ENCODE peak calls at places on chromosome X, in five cellular contexts. X, C, M, K and A are unnamed samples.

GRCh38 chrX:84175943-84176342 is 12.1 kb downstream of the RPS6KA6 start:
- DNase-seq in X (no peak), K (no peak), C (no peak), M (no peak), A (no peak)

GRCh38 chrX:334331-334891 is 15.8 kb upstream of the GTPBP6 start:
- DNase-seq in K (no peak), X (peak; percentile 43), M (no peak), C (no peak), A (no peak)

GRCh38 chrX:76029385-76029784 is 143.5 kb upstream of the PBDC1 start:
- DNase-seq in X (no peak), C (no peak), M (no peak), K (no peak), A (no peak)

GRCh38 chrX:131828482-131828881 is 194.6 kb upstream of the STK26 start:
- DNase-seq in K (no peak), X (no peak), C (no peak), M (no peak), A (no peak)

GRCh38 chrX:40806511-40807220 is 71.3 kb upstream of the MED14 start:
- DNase-seq in M (no peak), X (no peak), C (no peak), K (no peak), A (no peak)

GRCh38 chrX:10074241-10074941 is 82.4 kb upstream of the CLCN4 start:
- DNase-seq in C (no peak), M (no peak), X (no peak), K (no peak), A (no peak)

GRCh38 chrX:88425739-88426138 is 321.3 kb upstream of the CPXCR1 start:
- DNase-seq in M (no peak), K (no peak), X (no peak), C (no peak), A (no peak)

GRCh38 chrX:103376118-103376978 is at the start of gene BEX3:
- DNase-seq in X (peak; percentile 69), M (no peak), C (peak; percentile 58), K (peak; percentile 41), A (peak; percentile 1)

GRCh38 chrX:23616361-23616760 is 50.9 kb upstream of the PRDX4 start:
- DNase-seq in M (no peak), C (no peak), X (no peak), K (no peak), A (no peak)

GRCh38 chrX:1451251-1451675 is 1.4 kb downstream of the ASMTL start:
- DNase-seq in K (no peak), C (peak; percentile 38), M (no peak), X (no peak), A (no peak)
- H3K4me3 ChIP-seq in K (no peak overlapping the region), C (no peak overlapping the region), M (no peak overlapping the region), X (no peak overlapping the region), A (no peak overlapping the region)

DNA sequence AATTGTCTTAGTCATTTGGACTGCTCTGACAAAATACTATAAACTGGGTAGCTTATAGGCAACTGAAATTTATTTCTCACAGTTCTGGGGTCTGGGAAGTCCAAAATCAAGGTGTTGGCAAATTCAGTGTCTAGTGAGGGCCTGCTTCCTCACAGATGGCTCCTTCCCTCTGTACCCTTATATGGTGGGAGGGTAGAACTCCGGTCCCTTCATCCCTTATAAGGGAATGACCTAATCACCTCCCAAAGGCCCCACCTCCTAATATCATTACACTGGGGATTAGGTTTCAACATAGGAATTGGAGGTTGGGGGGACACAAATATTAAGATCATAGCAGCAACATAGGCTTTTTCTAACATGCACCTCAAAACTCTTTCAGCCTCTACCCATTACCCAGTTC is 7.3 kb upstream of the TBC1D25 start:
- DNase-seq in M (no peak), K (no peak), C (no peak), X (no peak), A (no peak)
- H3K27ac ChIP-seq in M (no peak overlapping the region), K (no peak overlapping the region), C (peak overlapping the region; percentile 74), X (no peak overlapping the region), A (peak overlapping the region; percentile 43)

GRCh38 chrX:21745756-21746155 is 12.2 kb downstream of the SMPX start:
- DNase-seq in M (no peak), C (no peak), K (no peak), X (no peak), A (no peak)

GRCh38 chrX:21747523-21747922 is 10.4 kb downstream of the SMPX start:
- DNase-seq in X (no peak), M (no peak), C (no peak), K (no peak), A (no peak)

GRCh38 chrX:21744721-21745120 is 13.2 kb downstream of the SMPX start:
- DNase-seq in X (no peak), M (no peak), C (no peak), K (no peak), A (no peak)

GRCh38 chrX:21749924-21750323 is 8.0 kb downstream of the SMPX start:
- DNase-seq in C (no peak), K (no peak), M (no peak), X (no peak), A (no peak)

GRCh38 chrX:21748235-21748634 is 9.7 kb downstream of the SMPX start:
- DNase-seq in X (no peak), K (no peak), M (no peak), C (no peak), A (no peak)
- H3K4me3 ChIP-seq in X (no peak overlapping the region), K (no peak overlapping the region), M (no peak overlapping the region), C (no peak overlapping the region), A (no peak overlapping the region)

GRCh38 chrX:120468825-120469525 is at the start of gene LAMP2:
- DNase-seq in X (peak; percentile 91), C (peak; percentile 87), K (peak; percentile 89), M (peak; percentile 56), A (peak; percentile 71)
- H3K27ac ChIP-seq in X (peak within 1 kb of the TSS; percentile 96), C (peak within 1 kb of the TSS; percentile 89), K (peak within 1 kb of the TSS; percentile 88), M (peak within 1 kb of the TSS; percentile 93), A (peak within 1 kb of the TSS; percentile 79)

DNA sequence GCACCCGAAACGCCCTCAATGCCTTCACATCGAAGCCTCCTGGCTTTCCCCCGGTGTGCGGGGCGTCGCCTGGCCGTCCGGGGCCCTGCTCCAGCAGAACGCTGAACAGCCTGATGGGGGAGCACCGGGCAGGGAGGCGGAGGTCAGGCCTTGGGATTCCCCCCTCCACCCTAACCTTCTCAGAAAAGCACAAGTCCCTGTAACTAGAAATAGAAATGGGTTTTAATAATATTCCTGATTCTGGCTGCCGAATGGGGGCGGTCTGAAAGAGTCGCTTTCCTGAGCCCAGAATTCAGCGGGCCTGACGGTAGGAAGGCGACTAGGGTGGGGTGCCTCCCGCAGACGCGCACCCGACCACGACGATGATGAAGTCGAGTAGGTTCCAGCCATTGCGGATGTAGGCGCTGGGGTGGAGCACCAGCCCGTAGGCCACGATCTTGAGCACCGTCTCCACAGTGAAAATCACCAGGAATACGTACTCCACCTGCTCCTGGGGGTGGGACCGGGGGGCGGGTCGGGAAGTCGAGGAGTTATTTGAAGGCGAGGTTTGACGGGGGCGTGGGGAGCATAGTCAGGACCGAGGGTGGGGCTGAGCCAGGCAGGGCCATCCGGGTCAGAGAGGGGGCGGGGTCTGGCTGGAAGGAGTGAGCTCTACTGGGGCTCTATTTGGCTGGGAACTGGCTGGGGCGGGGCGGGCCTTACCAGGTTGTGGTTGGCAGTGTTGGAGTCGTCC is 2.5 kb downstream of the CACNA1F start:
- DNase-seq in K (peak; percentile 64), X (no peak), M (no peak), C (no peak), A (peak; percentile 52)
- H3K4me3 ChIP-seq in K (peak overlapping the region; percentile 44), X (no peak overlapping the region), M (no peak overlapping the region), C (no peak overlapping the region), A (peak overlapping the region; percentile 45)

GRCh38 chrX:69119122-69119521 is 46.1 kb downstream of the PJA1 start:
- DNase-seq in K (no peak), X (no peak), M (no peak), C (no peak), A (no peak)
- H3K27ac ChIP-seq in K (no peak overlapping the region), X (no peak overlapping the region), M (no peak overlapping the region), C (no peak overlapping the region), A (no peak overlapping the region)

GRCh38 chrX:109704563-109704962 is 28.5 kb downstream of the ACSL4 start:
- DNase-seq in K (no peak), M (no peak), X (no peak), C (no peak), A (no peak)
- H3K4me3 ChIP-seq in K (no peak overlapping the region), M (no peak overlapping the region), X (no peak overlapping the region), C (no peak overlapping the region), A (no peak overlapping the region)